ENCODE peak calls at places on chromosomes 3 and 15, in seven cellular contexts. One of them, this sample, is unnamed.

GRCh38 chr3:161020264-161020663 is 84.9 kb downstream of the B3GALNT1 start:
- DNase-seq in cardiac muscle cell: no peak
- DNase-seq in suprapubic skin: no peak
- DNase-seq in astrocyte of the spinal cord: no peak
- DNase-seq in HFF-Myc: no peak
- DNase-seq in sigmoid colon: no peak
- DNase-seq in ovary: no peak
- DNase-seq in this sample: no peak

GRCh38 chr15:64249842-64250575 is 87.2 kb upstream of the PPIB start:
- DNase-seq in cardiac muscle cell: no peak
- DNase-seq in suprapubic skin: no peak
- DNase-seq in astrocyte of the spinal cord: peak; percentile 14
- DNase-seq in HFF-Myc: no peak
- DNase-seq in sigmoid colon: no peak
- DNase-seq in ovary: no peak
- DNase-seq in this sample: no peak

GRCh38 chr3:8778475-8778874 is 9.1 kb upstream of the OXTR start:
- DNase-seq in cardiac muscle cell: no peak
- DNase-seq in suprapubic skin: no peak
- DNase-seq in astrocyte of the spinal cord: no peak
- DNase-seq in HFF-Myc: no peak
- DNase-seq in sigmoid colon: no peak
- DNase-seq in ovary: no peak
- DNase-seq in this sample: no peak

GRCh38 chr3:83843716-83844115 is 1115.1 kb upstream of the CADM2 start:
- DNase-seq in cardiac muscle cell: no peak
- DNase-seq in suprapubic skin: no peak
- DNase-seq in astrocyte of the spinal cord: peak; percentile 62
- DNase-seq in HFF-Myc: no peak
- DNase-seq in sigmoid colon: no peak
- DNase-seq in ovary: no peak
- DNase-seq in this sample: no peak

GRCh38 chr3:18443670-18444596 is 18.8 kb upstream of the SATB1 start:
- DNase-seq in cardiac muscle cell: peak; percentile 50
- DNase-seq in suprapubic skin: peak; percentile 64
- DNase-seq in astrocyte of the spinal cord: no peak
- DNase-seq in HFF-Myc: no peak
- DNase-seq in sigmoid colon: peak; percentile 71
- DNase-seq in ovary: peak; percentile 20
- DNase-seq in this sample: no peak

GRCh38 chr3:71258116-71258515 is 325.4 kb downstream of the FOXP1 start:
- DNase-seq in cardiac muscle cell: peak; percentile 34
- DNase-seq in suprapubic skin: no peak
- DNase-seq in astrocyte of the spinal cord: peak; percentile 94
- DNase-seq in HFF-Myc: no peak
- DNase-seq in sigmoid colon: no peak
- DNase-seq in ovary: no peak
- DNase-seq in this sample: no peak

GRCh38 chr3:123113889-123114450 is 47.1 kb downstream of the PDIA5 start:
- DNase-seq in cardiac muscle cell: no peak
- DNase-seq in suprapubic skin: no peak
- DNase-seq in astrocyte of the spinal cord: no peak
- DNase-seq in HFF-Myc: no peak
- DNase-seq in sigmoid colon: no peak
- DNase-seq in ovary: no peak
- DNase-seq in this sample: no peak

GRCh38 chr3:107846282-107846852 is 244.5 kb downstream of the CD47 start:
- DNase-seq in cardiac muscle cell: peak; percentile 86
- DNase-seq in suprapubic skin: no peak
- DNase-seq in astrocyte of the spinal cord: peak; percentile 60
- DNase-seq in HFF-Myc: peak; percentile 22
- DNase-seq in sigmoid colon: peak; percentile 68
- DNase-seq in ovary: peak; percentile 72
- DNase-seq in this sample: no peak

DNA sequence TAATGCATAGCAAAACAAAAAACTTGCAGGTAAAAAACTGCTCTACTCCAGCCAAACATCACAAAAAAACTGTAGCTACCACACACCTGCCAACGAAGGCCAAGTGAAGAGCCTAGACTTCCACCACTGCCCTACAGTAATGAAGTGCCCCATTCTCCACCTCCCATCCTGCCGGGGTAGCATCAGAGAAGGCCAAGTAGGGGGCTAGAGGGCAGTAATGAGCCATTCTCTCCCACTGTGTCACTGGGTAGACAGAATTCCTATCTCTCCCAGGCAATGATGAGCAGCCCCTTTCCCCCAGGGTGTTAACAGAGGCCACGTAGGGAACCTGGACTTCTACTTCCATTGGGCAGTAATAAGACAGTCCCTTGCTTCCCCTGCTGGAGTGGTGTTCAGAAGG is 9.5 kb downstream of the SEC22C start:
- DNase-seq in cardiac muscle cell: peak; percentile 52
- DNase-seq in suprapubic skin: no peak
- DNase-seq in astrocyte of the spinal cord: no peak
- DNase-seq in HFF-Myc: no peak
- DNase-seq in sigmoid colon: no peak
- DNase-seq in ovary: no peak
- DNase-seq in this sample: no peak
- TF ChIP-seq CTCF in cardiac muscle cell: peak; percentile 75
- TF ChIP-seq CTCF in suprapubic skin: no peak
- TF ChIP-seq CTCF in astrocyte of the spinal cord: peak; percentile 56
- TF ChIP-seq CTCF in HFF-Myc: peak; percentile 68
- TF ChIP-seq CTCF in sigmoid colon: no peak
- TF ChIP-seq CTCF in ovary: no peak
- TF ChIP-seq CTCF in this sample: peak; percentile 63

GRCh38 chr3:150543531-150543930 is 2.8 kb downstream of the SERP1 start:
- DNase-seq in cardiac muscle cell: no peak
- DNase-seq in suprapubic skin: no peak
- DNase-seq in astrocyte of the spinal cord: no peak
- DNase-seq in HFF-Myc: no peak
- DNase-seq in sigmoid colon: no peak
- DNase-seq in ovary: no peak
- DNase-seq in this sample: no peak
- H3K4me3 ChIP-seq in cardiac muscle cell: no peak overlapping the region
- H3K4me3 ChIP-seq in suprapubic skin: no peak overlapping the region
- H3K4me3 ChIP-seq in astrocyte of the spinal cord: no peak overlapping the region
- H3K4me3 ChIP-seq in HFF-Myc: no peak overlapping the region
- H3K4me3 ChIP-seq in sigmoid colon: no peak overlapping the region
- H3K4me3 ChIP-seq in ovary: no peak overlapping the region
- H3K4me3 ChIP-seq in this sample: no peak overlapping the region

GRCh38 chr3:77038468-77038927 is 1.4 kb upstream of the ROBO2 start:
- DNase-seq in cardiac muscle cell: peak; percentile 91
- DNase-seq in suprapubic skin: peak; percentile 74
- DNase-seq in astrocyte of the spinal cord: peak; percentile 88
- DNase-seq in HFF-Myc: peak; percentile 78
- DNase-seq in sigmoid colon: peak; percentile 87
- DNase-seq in ovary: peak; percentile 80
- DNase-seq in this sample: peak; percentile 23
- TF ChIP-seq CTCF in cardiac muscle cell: peak; percentile 60
- TF ChIP-seq CTCF in suprapubic skin: peak; percentile 53
- TF ChIP-seq CTCF in astrocyte of the spinal cord: peak; percentile 55
- TF ChIP-seq CTCF in HFF-Myc: peak; percentile 53
- TF ChIP-seq CTCF in sigmoid colon: peak; percentile 49
- TF ChIP-seq CTCF in ovary: peak; percentile 64
- TF ChIP-seq CTCF in this sample: peak; percentile 64

GRCh38 chr3:172520332-172520831 is 2.8 kb downstream of the TNFSF10 start:
- DNase-seq in cardiac muscle cell: no peak
- DNase-seq in suprapubic skin: no peak
- DNase-seq in astrocyte of the spinal cord: peak; percentile 92
- DNase-seq in HFF-Myc: peak; percentile 61
- DNase-seq in sigmoid colon: no peak
- DNase-seq in ovary: no peak
- DNase-seq in this sample: peak; percentile 24
- H3K4me3 ChIP-seq in cardiac muscle cell: no peak overlapping the region
- H3K4me3 ChIP-seq in suprapubic skin: peak overlapping the region; percentile 51
- H3K4me3 ChIP-seq in astrocyte of the spinal cord: no peak overlapping the region
- H3K4me3 ChIP-seq in HFF-Myc: no peak overlapping the region
- H3K4me3 ChIP-seq in sigmoid colon: no peak overlapping the region
- H3K4me3 ChIP-seq in ovary: no peak overlapping the region
- H3K4me3 ChIP-seq in this sample: no peak overlapping the region

GRCh38 chr3:74328505-74328904 is 286.0 kb downstream of the CNTN3 start:
- DNase-seq in cardiac muscle cell: no peak
- DNase-seq in suprapubic skin: no peak
- DNase-seq in astrocyte of the spinal cord: no peak
- DNase-seq in HFF-Myc: no peak
- DNase-seq in sigmoid colon: no peak
- DNase-seq in ovary: no peak
- DNase-seq in this sample: no peak
- TF ChIP-seq CTCF in cardiac muscle cell: no peak
- TF ChIP-seq CTCF in suprapubic skin: no peak
- TF ChIP-seq CTCF in astrocyte of the spinal cord: no peak
- TF ChIP-seq CTCF in HFF-Myc: no peak
- TF ChIP-seq CTCF in sigmoid colon: no peak
- TF ChIP-seq CTCF in ovary: no peak
- TF ChIP-seq CTCF in this sample: no peak

GRCh38 chr15:100902436-100903190 is 16.5 kb upstream of the LRRK1 start:
- DNase-seq in cardiac muscle cell: no peak
- DNase-seq in suprapubic skin: peak; percentile 89
- DNase-seq in astrocyte of the spinal cord: peak; percentile 79
- DNase-seq in HFF-Myc: peak; percentile 85
- DNase-seq in sigmoid colon: peak; percentile 97
- DNase-seq in ovary: peak; percentile 90
- DNase-seq in this sample: peak; percentile 37
- H3K4me3 ChIP-seq in cardiac muscle cell: no peak overlapping the region
- H3K4me3 ChIP-seq in suprapubic skin: peak overlapping the region; percentile 40
- H3K4me3 ChIP-seq in astrocyte of the spinal cord: no peak overlapping the region
- H3K4me3 ChIP-seq in HFF-Myc: peak overlapping the region; percentile 12
- H3K4me3 ChIP-seq in sigmoid colon: no peak overlapping the region
- H3K4me3 ChIP-seq in ovary: peak overlapping the region; percentile 28
- H3K4me3 ChIP-seq in this sample: no peak overlapping the region

This sample was measured in AG04449.